ENCODE peak calls at places on chromosomes 5 and 9, in ten cellular contexts. One of them, this sample, is unnamed.

GRCh38 chr9:36858805-36859375 is 175.2 kb downstream of the PAX5 start:
- DNase-seq in Caki2: no peak
- DNase-seq in SK-N-DZ: no peak
- DNase-seq in upper lobe of left lung: no peak
- DNase-seq in left ventricle myocardium inferior: no peak
- DNase-seq in astrocyte of the cerebellum: no peak
- DNase-seq in prostate gland: peak
- DNase-seq in NCI-H345: no peak
- DNase-seq in anterior cingulate cortex: no peak
- DNase-seq in stimulated activated CD4-positive, alpha-beta T cell treated with anti-CD3 and anti-CD28 coated beads, Interleukin-4, amount 100 ng/mL, for 48 hours: no peak
- DNase-seq in this sample: no peak

GRCh38 chr5:65854931-65855330 is 71.4 kb upstream of the ERBIN start:
- DNase-seq in Caki2: no peak
- DNase-seq in SK-N-DZ: no peak
- DNase-seq in upper lobe of left lung: no peak
- DNase-seq in left ventricle myocardium inferior: no peak
- DNase-seq in astrocyte of the cerebellum: no peak
- DNase-seq in prostate gland: no peak
- DNase-seq in NCI-H345: no peak
- DNase-seq in anterior cingulate cortex: no peak
- DNase-seq in stimulated activated CD4-positive, alpha-beta T cell treated with anti-CD3 and anti-CD28 coated beads, Interleukin-4, amount 100 ng/mL, for 48 hours: no peak
- DNase-seq in this sample: no peak

GRCh38 chr9:93620041-93620506 is 43.7 kb downstream of the PHF2 start:
- DNase-seq in Caki2: no peak
- DNase-seq in SK-N-DZ: no peak
- DNase-seq in upper lobe of left lung: no peak
- DNase-seq in left ventricle myocardium inferior: no peak
- DNase-seq in astrocyte of the cerebellum: no peak
- DNase-seq in prostate gland: no peak
- DNase-seq in NCI-H345: no peak
- DNase-seq in anterior cingulate cortex: no peak
- DNase-seq in stimulated activated CD4-positive, alpha-beta T cell treated with anti-CD3 and anti-CD28 coated beads, Interleukin-4, amount 100 ng/mL, for 48 hours: no peak
- DNase-seq in this sample: no peak

GRCh38 chr5:154421868-154422267 is 23.9 kb upstream of the SAP30L start:
- DNase-seq in Caki2: no peak
- DNase-seq in SK-N-DZ: peak
- DNase-seq in upper lobe of left lung: no peak
- DNase-seq in left ventricle myocardium inferior: no peak
- DNase-seq in astrocyte of the cerebellum: no peak
- DNase-seq in prostate gland: no peak
- DNase-seq in NCI-H345: no peak
- DNase-seq in anterior cingulate cortex: no peak
- DNase-seq in stimulated activated CD4-positive, alpha-beta T cell treated with anti-CD3 and anti-CD28 coated beads, Interleukin-4, amount 100 ng/mL, for 48 hours: no peak
- DNase-seq in this sample: peak

GRCh38 chr9:73869261-73869660 is 627.9 kb upstream of the RORB start:
- DNase-seq in Caki2: peak
- DNase-seq in SK-N-DZ: no peak
- DNase-seq in upper lobe of left lung: no peak
- DNase-seq in left ventricle myocardium inferior: no peak
- DNase-seq in astrocyte of the cerebellum: peak
- DNase-seq in prostate gland: no peak
- DNase-seq in NCI-H345: no peak
- DNase-seq in anterior cingulate cortex: no peak
- DNase-seq in stimulated activated CD4-positive, alpha-beta T cell treated with anti-CD3 and anti-CD28 coated beads, Interleukin-4, amount 100 ng/mL, for 48 hours: peak
- DNase-seq in this sample: peak

GRCh38 chr5:162372265-162372664 is 304.7 kb downstream of the GABRG2 start:
- DNase-seq in Caki2: no peak
- DNase-seq in SK-N-DZ: no peak
- DNase-seq in upper lobe of left lung: no peak
- DNase-seq in left ventricle myocardium inferior: no peak
- DNase-seq in astrocyte of the cerebellum: no peak
- DNase-seq in prostate gland: no peak
- DNase-seq in NCI-H345: no peak
- DNase-seq in anterior cingulate cortex: no peak
- DNase-seq in stimulated activated CD4-positive, alpha-beta T cell treated with anti-CD3 and anti-CD28 coated beads, Interleukin-4, amount 100 ng/mL, for 48 hours: no peak
- DNase-seq in this sample: no peak

GRCh38 chr9:78472111-78472510 is 175.2 kb downstream of the PSAT1 start:
- DNase-seq in Caki2: no peak
- DNase-seq in SK-N-DZ: no peak
- DNase-seq in upper lobe of left lung: no peak
- DNase-seq in left ventricle myocardium inferior: no peak
- DNase-seq in astrocyte of the cerebellum: no peak
- DNase-seq in prostate gland: no peak
- DNase-seq in NCI-H345: no peak
- DNase-seq in anterior cingulate cortex: no peak
- DNase-seq in stimulated activated CD4-positive, alpha-beta T cell treated with anti-CD3 and anti-CD28 coated beads, Interleukin-4, amount 100 ng/mL, for 48 hours: no peak
- DNase-seq in this sample: peak

GRCh38 chr5:90740244-90740799 is 181.7 kb downstream of the ADGRV1 start:
- DNase-seq in Caki2: no peak
- DNase-seq in SK-N-DZ: no peak
- DNase-seq in upper lobe of left lung: no peak
- DNase-seq in left ventricle myocardium inferior: no peak
- DNase-seq in astrocyte of the cerebellum: no peak
- DNase-seq in prostate gland: no peak
- DNase-seq in NCI-H345: no peak
- DNase-seq in anterior cingulate cortex: no peak
- DNase-seq in stimulated activated CD4-positive, alpha-beta T cell treated with anti-CD3 and anti-CD28 coated beads, Interleukin-4, amount 100 ng/mL, for 48 hours: no peak
- DNase-seq in this sample: no peak

GRCh38 chr5:105460721-105461120 is 1898.1 kb upstream of the NUDT12 start:
- DNase-seq in Caki2: no peak
- DNase-seq in SK-N-DZ: no peak
- DNase-seq in upper lobe of left lung: no peak
- DNase-seq in left ventricle myocardium inferior: no peak
- DNase-seq in astrocyte of the cerebellum: no peak
- DNase-seq in prostate gland: no peak
- DNase-seq in NCI-H345: no peak
- DNase-seq in anterior cingulate cortex: no peak
- DNase-seq in stimulated activated CD4-positive, alpha-beta T cell treated with anti-CD3 and anti-CD28 coated beads, Interleukin-4, amount 100 ng/mL, for 48 hours: no peak
- DNase-seq in this sample: no peak

GRCh38 chr5:151572657-151573368 is 18.3 kb downstream of the FAT2 start:
- DNase-seq in Caki2: no peak
- DNase-seq in SK-N-DZ: no peak
- DNase-seq in upper lobe of left lung: no peak
- DNase-seq in left ventricle myocardium inferior: no peak
- DNase-seq in astrocyte of the cerebellum: no peak
- DNase-seq in prostate gland: peak
- DNase-seq in NCI-H345: no peak
- DNase-seq in anterior cingulate cortex: no peak
- DNase-seq in stimulated activated CD4-positive, alpha-beta T cell treated with anti-CD3 and anti-CD28 coated beads, Interleukin-4, amount 100 ng/mL, for 48 hours: no peak
- DNase-seq in this sample: no peak

GRCh38 chr5:39209924-39210323 is 9.4 kb downstream of the FYB1 start:
- DNase-seq in Caki2: no peak
- DNase-seq in SK-N-DZ: no peak
- DNase-seq in upper lobe of left lung: no peak
- DNase-seq in left ventricle myocardium inferior: no peak
- DNase-seq in astrocyte of the cerebellum: no peak
- DNase-seq in prostate gland: no peak
- DNase-seq in NCI-H345: no peak
- DNase-seq in anterior cingulate cortex: no peak
- DNase-seq in stimulated activated CD4-positive, alpha-beta T cell treated with anti-CD3 and anti-CD28 coated beads, Interleukin-4, amount 100 ng/mL, for 48 hours: peak
- DNase-seq in this sample: no peak

GRCh38 chr5:109744261-109744660 is 54.5 kb downstream of the MAN2A1 start:
- DNase-seq in Caki2: no peak
- DNase-seq in SK-N-DZ: no peak
- DNase-seq in upper lobe of left lung: no peak
- DNase-seq in left ventricle myocardium inferior: no peak
- DNase-seq in astrocyte of the cerebellum: no peak
- DNase-seq in prostate gland: no peak
- DNase-seq in NCI-H345: no peak
- DNase-seq in anterior cingulate cortex: no peak
- DNase-seq in stimulated activated CD4-positive, alpha-beta T cell treated with anti-CD3 and anti-CD28 coated beads, Interleukin-4, amount 100 ng/mL, for 48 hours: no peak
- DNase-seq in this sample: no peak